ENCODE peak calls at places on chromosomes 6 and 20, in five cellular contexts. One of them, this sample, is unnamed.

GRCh38 chr20:16922834-16923233 is 174.7 kb downstream of the OTOR start:
- DNase-seq in retina: no peak
- DNase-seq in amniotic stem cell: peak; percentile 73
- DNase-seq in CD4-positive, alpha-beta T cell: no peak
- DNase-seq in B cell: no peak
- DNase-seq in this sample: peak; percentile 44

GRCh38 chr6:33570806-33571636 is 9.1 kb downstream of the BAK1 start:
- DNase-seq in retina: peak; percentile 90
- DNase-seq in amniotic stem cell: peak; percentile 56
- DNase-seq in CD4-positive, alpha-beta T cell: peak; percentile 89
- DNase-seq in B cell: peak; percentile 93
- DNase-seq in this sample: no peak

GRCh38 chr20:43189614-43190331 is at the start of gene PTPRT:
- DNase-seq in retina: peak; percentile 25
- DNase-seq in amniotic stem cell: no peak
- DNase-seq in CD4-positive, alpha-beta T cell: no peak
- DNase-seq in B cell: no peak
- DNase-seq in this sample: no peak

GRCh38 chr6:132830236-132830799 is 15.9 kb downstream of the RPS12 start:
- DNase-seq in retina: peak; percentile 50
- DNase-seq in amniotic stem cell: no peak
- DNase-seq in CD4-positive, alpha-beta T cell: no peak
- DNase-seq in B cell: no peak
- DNase-seq in this sample: no peak

GRCh38 chr6:139448094-139448649 is 73.7 kb upstream of the CITED2 start:
- DNase-seq in retina: no peak
- DNase-seq in amniotic stem cell: no peak
- DNase-seq in CD4-positive, alpha-beta T cell: no peak
- DNase-seq in B cell: no peak
- DNase-seq in this sample: no peak

GRCh38 chr6:21138359-21139094 is 455.0 kb upstream of the SOX4 start:
- DNase-seq in retina: peak; percentile 55
- DNase-seq in amniotic stem cell: no peak
- DNase-seq in CD4-positive, alpha-beta T cell: no peak
- DNase-seq in B cell: no peak
- DNase-seq in this sample: no peak

GRCh38 chr6:151095538-151096254 is 144.1 kb upstream of the AKAP12 start:
- DNase-seq in retina: no peak
- DNase-seq in amniotic stem cell: no peak
- DNase-seq in CD4-positive, alpha-beta T cell: no peak
- DNase-seq in B cell: no peak
- DNase-seq in this sample: no peak

GRCh38 chr20:24809606-24810005 is 139.5 kb upstream of the CST7 start:
- DNase-seq in retina: no peak
- DNase-seq in amniotic stem cell: no peak
- DNase-seq in CD4-positive, alpha-beta T cell: no peak
- DNase-seq in B cell: no peak
- DNase-seq in this sample: no peak

This sample was measured in kidney epithelial cell.